ENCODE peak calls at places on chromosomes 7 and 10, in six cellular contexts. One of them, this sample, is unnamed.
A peak's percentile ranks its signal among the peaks of the same experiment; 100 is the strongest.

GRCh38 chr7:83096065-83096580 is 66.6 kb downstream of the PCLO start:
- DNase-seq in bronchial epithelial cell: no peak
- DNase-seq in mammary epithelial cell: no peak
- DNase-seq in tibial artery: no peak
- DNase-seq in fibroblast of lung: no peak
- DNase-seq in OCI-LY7: no peak
- DNase-seq in this sample: no peak

GRCh38 chr10:123766012-123766411 is 99.9 kb downstream of the GPR26 start:
- DNase-seq in bronchial epithelial cell: no peak
- DNase-seq in mammary epithelial cell: no peak
- DNase-seq in tibial artery: no peak
- DNase-seq in fibroblast of lung: no peak
- DNase-seq in OCI-LY7: no peak
- DNase-seq in this sample: no peak

GRCh38 chr10:102650655-102651454 is 6.6 kb downstream of the TRIM8 start:
- DNase-seq in bronchial epithelial cell: no peak
- DNase-seq in mammary epithelial cell: no peak
- DNase-seq in tibial artery: no peak
- DNase-seq in fibroblast of lung: no peak
- DNase-seq in OCI-LY7: peak; percentile 66
- DNase-seq in this sample: no peak

GRCh38 chr10:8043569-8044306 is 10.8 kb upstream of the GATA3 start:
- DNase-seq in bronchial epithelial cell: no peak
- DNase-seq in mammary epithelial cell: no peak
- DNase-seq in tibial artery: no peak
- DNase-seq in fibroblast of lung: no peak
- DNase-seq in OCI-LY7: no peak
- DNase-seq in this sample: no peak

GRCh38 chr7:157667261-157667660 is 330.5 kb downstream of the DNAJB6 start:
- DNase-seq in bronchial epithelial cell: no peak
- DNase-seq in mammary epithelial cell: no peak
- DNase-seq in tibial artery: no peak
- DNase-seq in fibroblast of lung: no peak
- DNase-seq in OCI-LY7: no peak
- DNase-seq in this sample: no peak

GRCh38 chr7:129434846-129435318 is 650 bp downstream of the STRIP2 start:
- DNase-seq in bronchial epithelial cell: no peak
- DNase-seq in mammary epithelial cell: peak; percentile 12
- DNase-seq in tibial artery: no peak
- DNase-seq in fibroblast of lung: peak; percentile 17
- DNase-seq in OCI-LY7: no peak
- DNase-seq in this sample: peak; percentile 7

GRCh38 chr10:3766046-3766761 is 18.8 kb downstream of the KLF6 start:
- DNase-seq in bronchial epithelial cell: peak; percentile 89
- DNase-seq in mammary epithelial cell: peak; percentile 76
- DNase-seq in tibial artery: no peak
- DNase-seq in fibroblast of lung: no peak
- DNase-seq in OCI-LY7: no peak
- DNase-seq in this sample: no peak

GRCh38 chr10:11150255-11150731 is 132.6 kb downstream of the CELF2 start:
- DNase-seq in bronchial epithelial cell: no peak
- DNase-seq in mammary epithelial cell: no peak
- DNase-seq in tibial artery: no peak
- DNase-seq in fibroblast of lung: no peak
- DNase-seq in OCI-LY7: no peak
- DNase-seq in this sample: no peak

GRCh38 chr10:59323036-59323459 is 39.3 kb downstream of the FAM13C start:
- DNase-seq in bronchial epithelial cell: no peak
- DNase-seq in mammary epithelial cell: no peak
- DNase-seq in tibial artery: no peak
- DNase-seq in fibroblast of lung: peak; percentile 66
- DNase-seq in OCI-LY7: no peak
- DNase-seq in this sample: no peak

GRCh38 chr7:105309235-105310156 is 79.2 kb downstream of the SRPK2 start:
- DNase-seq in bronchial epithelial cell: no peak
- DNase-seq in mammary epithelial cell: no peak
- DNase-seq in tibial artery: no peak
- DNase-seq in fibroblast of lung: no peak
- DNase-seq in OCI-LY7: no peak
- DNase-seq in this sample: no peak

GRCh38 chr10:70714245-70714644 is 41.9 kb downstream of the ADAMTS14 start:
- DNase-seq in bronchial epithelial cell: peak; percentile 12
- DNase-seq in mammary epithelial cell: no peak
- DNase-seq in tibial artery: no peak
- DNase-seq in fibroblast of lung: no peak
- DNase-seq in OCI-LY7: no peak
- DNase-seq in this sample: no peak

GRCh38 chr10:18312385-18313145 is 172.3 kb downstream of the CACNB2 start:
- DNase-seq in bronchial epithelial cell: peak; percentile 42
- DNase-seq in mammary epithelial cell: peak; percentile 0
- DNase-seq in tibial artery: no peak
- DNase-seq in fibroblast of lung: peak; percentile 79
- DNase-seq in OCI-LY7: peak; percentile 28
- DNase-seq in this sample: peak; percentile 80

GRCh38 chr7:87231243-87231642 is 11.7 kb upstream of the TMEM243 start:
- DNase-seq in bronchial epithelial cell: no peak
- DNase-seq in mammary epithelial cell: no peak
- DNase-seq in tibial artery: no peak
- DNase-seq in fibroblast of lung: no peak
- DNase-seq in OCI-LY7: no peak
- DNase-seq in this sample: no peak

GRCh38 chr7:98777051-98777450 is 92.8 kb downstream of the TMEM130 start:
- DNase-seq in bronchial epithelial cell: no peak
- DNase-seq in mammary epithelial cell: no peak
- DNase-seq in tibial artery: no peak
- DNase-seq in fibroblast of lung: no peak
- DNase-seq in OCI-LY7: no peak
- DNase-seq in this sample: no peak

GRCh38 chr10:112302335-112302734 is 19.1 kb downstream of the TECTB start:
- DNase-seq in bronchial epithelial cell: no peak
- DNase-seq in mammary epithelial cell: no peak
- DNase-seq in tibial artery: no peak
- DNase-seq in fibroblast of lung: no peak
- DNase-seq in OCI-LY7: no peak
- DNase-seq in this sample: no peak

GRCh38 chr7:47571355-47572100 is 10.4 kb downstream of the TNS3 start:
- DNase-seq in bronchial epithelial cell: peak; percentile 53
- DNase-seq in mammary epithelial cell: peak; percentile 61
- DNase-seq in tibial artery: peak; percentile 85
- DNase-seq in fibroblast of lung: peak; percentile 85
- DNase-seq in OCI-LY7: no peak
- DNase-seq in this sample: peak; percentile 72

GRCh38 chr10:3129581-3130340 is 42.8 kb downstream of the PITRM1 start:
- DNase-seq in bronchial epithelial cell: no peak
- DNase-seq in mammary epithelial cell: no peak
- DNase-seq in tibial artery: no peak
- DNase-seq in fibroblast of lung: no peak
- DNase-seq in OCI-LY7: no peak
- DNase-seq in this sample: no peak

GRCh38 chr10:72421895-72422540 is 67.3 kb upstream of the DNAJB12 start:
- DNase-seq in bronchial epithelial cell: no peak
- DNase-seq in mammary epithelial cell: no peak
- DNase-seq in tibial artery: no peak
- DNase-seq in fibroblast of lung: no peak
- DNase-seq in OCI-LY7: no peak
- DNase-seq in this sample: no peak

GRCh38 chr7:130227883-130228575 is 20.4 kb downstream of the SSMEM1 start:
- DNase-seq in bronchial epithelial cell: no peak
- DNase-seq in mammary epithelial cell: no peak
- DNase-seq in tibial artery: no peak
- DNase-seq in fibroblast of lung: no peak
- DNase-seq in OCI-LY7: no peak
- DNase-seq in this sample: no peak

GRCh38 chr7:3260425-3260762 is 40.7 kb upstream of the SDK1 start:
- DNase-seq in bronchial epithelial cell: no peak
- DNase-seq in mammary epithelial cell: no peak
- DNase-seq in tibial artery: no peak
- DNase-seq in fibroblast of lung: peak; percentile 79
- DNase-seq in OCI-LY7: no peak
- DNase-seq in this sample: peak; percentile 69

GRCh38 chr10:85600744-85601081 is 765.9 kb downstream of the GRID1 start:
- DNase-seq in bronchial epithelial cell: no peak
- DNase-seq in mammary epithelial cell: no peak
- DNase-seq in tibial artery: no peak
- DNase-seq in fibroblast of lung: no peak
- DNase-seq in OCI-LY7: no peak
- DNase-seq in this sample: no peak
- TF ChIP-seq CTCF in bronchial epithelial cell: no peak
- TF ChIP-seq CTCF in mammary epithelial cell: no peak
- TF ChIP-seq CTCF in tibial artery: no peak
- TF ChIP-seq CTCF in fibroblast of lung: no peak
- TF ChIP-seq CTCF in OCI-LY7: no peak
- TF ChIP-seq CTCF in this sample: no peak

DNA sequence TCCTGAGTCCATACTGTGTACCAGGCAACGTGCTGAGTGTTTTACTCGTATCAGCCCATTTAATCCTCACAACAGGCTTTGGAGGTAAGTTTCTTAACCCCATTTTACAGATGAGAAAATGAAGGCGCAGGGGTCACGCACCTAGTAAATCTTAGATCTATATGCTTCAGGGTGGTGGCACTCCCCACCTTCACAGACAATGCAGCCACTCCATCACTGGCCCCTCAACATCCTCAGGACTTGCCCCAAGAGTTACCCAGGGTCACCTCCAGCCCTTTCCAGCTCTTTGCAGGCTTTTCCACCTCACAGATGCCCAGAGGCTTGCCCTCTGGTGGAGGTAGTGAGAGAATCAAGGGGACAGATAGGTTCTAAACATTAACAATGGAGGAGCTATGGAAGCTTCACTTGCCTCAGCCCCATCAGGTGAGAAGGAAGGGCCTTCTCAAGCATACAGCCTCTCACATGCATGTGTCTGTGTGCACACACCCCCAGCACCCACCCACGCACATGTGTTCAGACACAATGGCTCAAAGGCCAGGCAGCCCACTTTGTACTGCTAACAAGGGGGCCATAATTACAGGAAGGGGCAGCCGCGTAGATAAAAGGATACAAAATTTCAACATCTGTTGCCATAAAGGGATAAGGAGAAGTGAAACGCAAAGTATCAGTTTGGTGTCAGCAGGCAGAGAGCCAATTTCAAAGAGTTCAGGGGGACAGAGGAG is 29.1 kb downstream of the DPCD start:
- DNase-seq in bronchial epithelial cell: no peak
- DNase-seq in mammary epithelial cell: no peak
- DNase-seq in tibial artery: no peak
- DNase-seq in fibroblast of lung: no peak
- DNase-seq in OCI-LY7: peak; percentile 95
- DNase-seq in this sample: no peak
- TF ChIP-seq CTCF in bronchial epithelial cell: no peak
- TF ChIP-seq CTCF in mammary epithelial cell: no peak
- TF ChIP-seq CTCF in tibial artery: no peak
- TF ChIP-seq CTCF in fibroblast of lung: no peak
- TF ChIP-seq CTCF in OCI-LY7: peak; percentile 71
- TF ChIP-seq CTCF in this sample: no peak

GRCh38 chr10:24396396-24396795 is 187.5 kb downstream of the KIAA1217 start:
- DNase-seq in bronchial epithelial cell: no peak
- DNase-seq in mammary epithelial cell: no peak
- DNase-seq in tibial artery: no peak
- DNase-seq in fibroblast of lung: no peak
- DNase-seq in OCI-LY7: no peak
- DNase-seq in this sample: no peak
- TF ChIP-seq CTCF in bronchial epithelial cell: no peak
- TF ChIP-seq CTCF in mammary epithelial cell: no peak
- TF ChIP-seq CTCF in tibial artery: no peak
- TF ChIP-seq CTCF in fibroblast of lung: no peak
- TF ChIP-seq CTCF in OCI-LY7: no peak
- TF ChIP-seq CTCF in this sample: peak; percentile 24

DNA sequence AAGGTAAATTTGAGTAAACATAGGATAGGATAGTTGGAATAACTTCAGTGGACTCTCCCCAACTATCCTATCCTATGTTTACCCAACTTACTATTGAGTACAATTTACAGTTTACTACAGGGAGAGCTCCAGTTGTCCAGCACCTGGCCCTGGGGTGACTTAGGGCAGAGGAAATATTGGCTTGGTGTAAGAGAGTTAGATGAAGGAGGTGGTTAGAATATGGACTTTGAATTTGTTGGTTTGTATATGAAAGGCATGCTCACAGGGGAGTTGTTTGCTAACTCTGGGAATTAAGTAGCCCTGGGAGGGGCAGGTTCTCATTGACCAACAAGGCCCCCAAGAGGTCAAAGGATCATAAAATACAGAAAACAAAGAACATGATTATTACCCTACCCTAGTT is 497.7 kb downstream of the ARL4A start:
- DNase-seq in bronchial epithelial cell: no peak
- DNase-seq in mammary epithelial cell: no peak
- DNase-seq in tibial artery: no peak
- DNase-seq in fibroblast of lung: no peak
- DNase-seq in OCI-LY7: no peak
- DNase-seq in this sample: no peak
- TF ChIP-seq CTCF in bronchial epithelial cell: no peak
- TF ChIP-seq CTCF in mammary epithelial cell: no peak
- TF ChIP-seq CTCF in tibial artery: no peak
- TF ChIP-seq CTCF in fibroblast of lung: no peak
- TF ChIP-seq CTCF in OCI-LY7: no peak
- TF ChIP-seq CTCF in this sample: no peak

GRCh38 chr7:66905689-66906088 is 15.3 kb upstream of the TMEM248 start:
- DNase-seq in bronchial epithelial cell: no peak
- DNase-seq in mammary epithelial cell: no peak
- DNase-seq in tibial artery: no peak
- DNase-seq in fibroblast of lung: no peak
- DNase-seq in OCI-LY7: no peak
- DNase-seq in this sample: no peak
- TF ChIP-seq CTCF in bronchial epithelial cell: peak; percentile 16
- TF ChIP-seq CTCF in mammary epithelial cell: peak; percentile 12
- TF ChIP-seq CTCF in tibial artery: no peak
- TF ChIP-seq CTCF in fibroblast of lung: no peak
- TF ChIP-seq CTCF in OCI-LY7: peak; percentile 51
- TF ChIP-seq CTCF in this sample: peak; percentile 33

This sample was measured in fibroblast of mammary gland.